ENCODE peak calls at places on chromosome 11, in eight cellular contexts. O is cardiac fibroblast; P is AG09309; B is esophagus muscularis mucosa; G is CD4-positive, alpha-beta T cell; I is spleen; L is bronchial epithelial cell; A is dorsolateral prefrontal cortex. F is an unnamed sample.

GRCh38 chr11:43067681-43068080 is 244.1 kb upstream of the API5 start:
- DNase-seq in O (no peak), P (no peak), B (no peak), G (no peak), I (no peak), L (no peak), A (no peak), F (no peak)

GRCh38 chr11:10606536-10607208 is 38.2 kb upstream of the LYVE1 start:
- DNase-seq in O (peak), P (peak), B (peak), G (no peak), I (no peak), L (peak), A (no peak), F (no peak)

GRCh38 chr11:100484948-100485347 is 202.1 kb upstream of the ARHGAP42 start:
- DNase-seq in O (no peak), P (no peak), B (no peak), G (no peak), I (no peak), L (peak), A (no peak), F (no peak)

GRCh38 chr11:16792426-16792825 is 54.0 kb downstream of the C11orf58 start:
- DNase-seq in O (peak), P (no peak), B (no peak), G (no peak), I (peak), L (no peak), A (no peak), F (no peak)

GRCh38 chr11:18726040-18726439 is at the start of gene IGSF22:
- DNase-seq in O (no peak), P (no peak), B (no peak), G (no peak), I (no peak), L (no peak), A (no peak), F (no peak)

GRCh38 chr11:67301951-67302516 is 1.3 kb upstream of the SSH3 start:
- DNase-seq in O (peak), P (no peak), B (no peak), G (no peak), I (peak), L (peak), A (no peak), F (no peak)

GRCh38 chr11:132838621-132839020 is 693.7 kb downstream of the OPCML start:
- DNase-seq in O (peak), P (no peak), B (no peak), G (no peak), I (no peak), L (peak), A (no peak), F (no peak)

GRCh38 chr11:48013269-48013901 is 33.0 kb downstream of the PTPRJ start:
- DNase-seq in O (peak), P (no peak), B (no peak), G (peak), I (peak), L (peak), A (no peak), F (no peak)

GRCh38 chr11:2928605-2929510 is at the start of gene PHLDA2:
- DNase-seq in O (peak), P (no peak), B (no peak), G (peak), I (peak), L (peak), A (no peak), F (no peak)

GRCh38 chr11:1922411-1923113 is 3.1 kb downstream of the TNNT3 start:
- DNase-seq in O (no peak), P (no peak), B (no peak), G (no peak), I (peak), L (no peak), A (no peak), F (no peak)

GRCh38 chr11:46298699-46299424 is 21.4 kb downstream of the CREB3L1 start:
- DNase-seq in O (peak), P (peak), B (no peak), G (no peak), I (no peak), L (peak), A (no peak), F (no peak)

GRCh38 chr11:48034926-48035876 is 54.8 kb downstream of the PTPRJ start:
- DNase-seq in O (peak), P (no peak), B (no peak), G (no peak), I (peak), L (no peak), A (peak), F (no peak)

GRCh38 chr11:106091480-106092123 is 14.1 kb downstream of the AASDHPPT start:
- DNase-seq in O (peak), P (peak), B (no peak), G (no peak), I (no peak), L (peak), A (no peak), F (no peak)

GRCh38 chr11:117375960-117376359 is 48.3 kb downstream of the CEP164 start:
- DNase-seq in O (no peak), P (no peak), B (no peak), G (no peak), I (no peak), L (no peak), A (no peak), F (no peak)

GRCh38 chr11:125079151-125079877 is 16.2 kb downstream of the SLC37A2 start:
- DNase-seq in O (no peak), P (no peak), B (no peak), G (no peak), I (no peak), L (no peak), A (no peak), F (peak)

GRCh38 chr11:5705688-5706087 is 16.1 kb downstream of the TRIM22 start:
- DNase-seq in O (peak), P (no peak), B (no peak), G (no peak), I (no peak), L (peak), A (no peak), F (no peak)

GRCh38 chr11:134741453-134742227 is 329.6 kb upstream of the B3GAT1 start:
- DNase-seq in O (peak), P (no peak), B (no peak), G (no peak), I (peak), L (no peak), A (no peak), F (no peak)

GRCh38 chr11:134469627-134470026 is 57.6 kb upstream of the B3GAT1 start:
- DNase-seq in O (peak), P (no peak), B (no peak), G (no peak), I (no peak), L (no peak), A (no peak), F (no peak)

GRCh38 chr11:112172362-112172994 is 2.8 kb upstream of the BCO2 start:
- DNase-seq in O (peak), P (no peak), B (no peak), G (no peak), I (no peak), L (peak), A (no peak), F (no peak)

GRCh38 chr11:94680426-94680825 is 87.7 kb upstream of the AMOTL1 start:
- DNase-seq in O (no peak), P (no peak), B (no peak), G (no peak), I (no peak), L (no peak), A (no peak), F (no peak)

GRCh38 chr11:42840856-42841255 is 470.9 kb upstream of the API5 start:
- DNase-seq in O (no peak), P (no peak), B (no peak), G (no peak), I (no peak), L (no peak), A (no peak), F (no peak)

GRCh38 chr11:60634151-60634550 is 65.3 kb upstream of the MS4A8 start:
- DNase-seq in O (no peak), P (no peak), B (no peak), G (no peak), I (no peak), L (peak), A (no peak), F (no peak)

GRCh38 chr11:122422707-122423106 is 232.8 kb upstream of the UBASH3B start:
- DNase-seq in O (peak), P (peak), B (no peak), G (no peak), I (no peak), L (peak), A (no peak), F (no peak)

GRCh38 chr11:61602775-61603569 is 22.1 kb upstream of the SYT7 start:
- DNase-seq in O (peak), P (peak), B (peak), G (no peak), I (no peak), L (peak), A (peak), F (no peak)

GRCh38 chr11:130592056-130592455 is 143.6 kb downstream of the ADAMTS15 start:
- DNase-seq in O (peak), P (no peak), B (no peak), G (no peak), I (no peak), L (peak), A (no peak), F (no peak)

GRCh38 chr11:8867856-8868705 is 42.9 kb upstream of the AKIP1 start:
- DNase-seq in O (peak), P (no peak), B (no peak), G (no peak), I (no peak), L (peak), A (no peak), F (no peak)

GRCh38 chr11:58787903-58788302 is 56.2 kb upstream of the GLYAT start:
- DNase-seq in O (peak), P (no peak), B (no peak), G (no peak), I (no peak), L (peak), A (no peak), F (no peak)

GRCh38 chr11:100687032-100687629 is at the start of gene ARHGAP42:
- DNase-seq in O (peak), P (no peak), B (no peak), G (peak), I (peak), L (peak), A (no peak), F (peak)

DNA sequence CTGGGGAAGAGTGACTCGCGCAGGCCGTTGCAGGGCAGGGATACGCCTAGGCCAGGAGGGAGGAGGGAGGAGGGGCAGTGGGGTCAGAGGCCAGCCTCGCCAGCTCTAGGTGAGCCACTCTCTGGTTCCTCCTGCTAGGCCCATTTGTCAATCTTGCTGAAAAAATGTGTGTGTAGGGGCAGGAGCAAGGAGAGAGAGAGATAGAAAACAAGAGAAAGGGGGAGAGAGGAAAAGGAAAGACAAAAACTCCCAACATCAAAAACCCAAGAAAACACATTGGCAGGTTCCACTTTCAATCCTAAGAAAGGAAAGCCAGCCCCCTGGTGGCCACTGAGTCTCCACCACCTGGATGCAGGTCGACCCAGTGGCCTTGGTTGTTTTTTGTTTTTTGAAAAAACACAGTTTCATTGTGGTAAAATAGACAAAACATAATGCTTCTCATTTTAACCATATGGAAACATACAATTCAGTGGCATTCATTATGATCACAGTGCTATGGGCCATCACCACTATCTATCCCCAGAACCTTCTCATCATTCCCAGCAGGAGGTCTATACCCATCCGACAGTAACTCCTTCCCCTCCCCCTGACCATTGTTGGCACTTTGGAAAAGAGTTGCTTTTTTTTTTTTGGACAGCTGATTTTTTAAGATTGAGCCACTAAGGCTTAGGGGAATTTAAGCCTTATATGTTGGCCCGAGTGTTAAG is 10.9 kb downstream of the OMP start:
- DNase-seq in O (peak), P (no peak), B (no peak), G (no peak), I (no peak), L (peak), A (no peak), F (no peak)
- TF ChIP-seq CTCF in O (peak), P (peak), B (peak), G (peak), I (peak), L (peak), A (peak), F (peak)

GRCh38 chr11:77547047-77547836 is 42.5 kb upstream of the AQP11 start:
- DNase-seq in O (no peak), P (no peak), B (no peak), G (no peak), I (no peak), L (no peak), A (no peak), F (peak)

GRCh38 chr11:77542296-77542695 is 47.5 kb upstream of the AQP11 start:
- DNase-seq in O (peak), P (no peak), B (no peak), G (no peak), I (no peak), L (peak), A (no peak), F (no peak)

GRCh38 chr11:77548552-77549439 is 41.0 kb upstream of the AQP11 start:
- DNase-seq in O (no peak), P (no peak), B (no peak), G (no peak), I (no peak), L (no peak), A (no peak), F (peak)

DNA sequence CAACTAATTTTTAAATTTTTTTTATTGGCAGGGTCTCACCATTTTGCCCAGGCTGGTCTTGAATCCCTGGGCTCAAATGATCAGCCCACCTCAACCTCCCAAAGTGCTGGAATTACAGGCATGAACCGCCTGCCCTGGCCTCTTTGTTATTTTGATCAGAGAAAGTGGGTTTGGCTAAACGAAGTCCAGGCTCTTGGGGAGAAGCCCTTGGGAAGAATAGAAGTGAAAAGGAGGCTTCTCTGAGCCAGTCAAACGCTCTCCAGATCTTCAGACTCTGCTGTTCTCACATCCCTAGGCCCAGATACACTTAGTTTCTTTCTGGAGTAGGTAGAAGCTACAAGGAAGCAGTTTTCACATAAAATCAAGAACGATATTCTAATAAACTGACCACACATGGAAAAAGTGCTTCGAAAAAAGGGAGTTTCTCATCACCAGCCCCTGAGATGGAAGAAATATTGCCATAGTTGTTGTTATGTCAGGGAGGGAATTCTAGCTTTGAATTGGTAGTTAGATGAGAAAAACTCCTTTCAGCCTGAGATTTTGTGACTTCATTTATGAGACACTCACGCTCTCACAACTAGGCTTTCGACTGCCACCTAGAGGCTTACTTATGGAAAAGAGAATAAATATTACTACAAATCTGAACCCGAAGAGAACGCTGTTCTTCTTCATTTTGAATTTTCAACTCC is 41.7 kb upstream of the AQP11 start:
- DNase-seq in O (peak), P (peak), B (no peak), G (peak), I (no peak), L (peak), A (no peak), F (peak)
- TF ChIP-seq CTCF in O (peak), P (peak), B (peak), G (peak), I (peak), L (peak), A (peak), F (peak)

GRCh38 chr11:73113426-73113825 is 28.7 kb downstream of the FCHSD2 start:
- DNase-seq in O (no peak), P (no peak), B (no peak), G (no peak), I (no peak), L (peak), A (no peak), F (no peak)

GRCh38 chr11:73114835-73115220 is 27.3 kb downstream of the FCHSD2 start:
- DNase-seq in O (no peak), P (no peak), B (no peak), G (no peak), I (no peak), L (peak), A (no peak), F (no peak)

GRCh38 chr11:73114110-73114834 is 27.8 kb downstream of the FCHSD2 start:
- DNase-seq in O (no peak), P (no peak), B (no peak), G (no peak), I (no peak), L (peak), A (no peak), F (no peak)
- TF ChIP-seq CTCF in O (no peak), P (no peak), B (no peak), G (no peak), I (no peak), L (no peak), A (no peak), F (no peak)

DNA sequence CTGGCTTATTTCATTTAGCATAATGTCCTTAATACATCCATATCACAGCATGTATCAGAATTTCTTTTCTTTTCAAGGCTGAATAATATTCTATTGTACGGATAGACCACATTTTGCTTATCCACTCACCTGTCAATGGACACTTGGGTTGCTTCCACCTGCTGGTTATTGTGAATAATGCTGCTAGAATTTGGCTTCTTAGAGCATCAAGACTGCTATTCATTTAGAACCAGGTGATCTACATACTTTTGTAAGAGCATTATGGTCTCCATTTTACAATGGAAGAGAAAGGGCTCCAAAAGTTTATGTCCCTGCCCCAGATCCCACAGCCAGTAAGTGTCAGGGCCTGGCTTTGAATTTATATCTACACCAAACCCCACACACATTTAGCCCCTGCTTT is 100.7 kb upstream of the CD82 start:
- DNase-seq in O (peak), P (no peak), B (no peak), G (no peak), I (no peak), L (peak), A (no peak), F (no peak)
- TF ChIP-seq CTCF in O (no peak), P (peak), B (no peak), G (no peak), I (no peak), L (peak), A (no peak), F (no peak)

DNA sequence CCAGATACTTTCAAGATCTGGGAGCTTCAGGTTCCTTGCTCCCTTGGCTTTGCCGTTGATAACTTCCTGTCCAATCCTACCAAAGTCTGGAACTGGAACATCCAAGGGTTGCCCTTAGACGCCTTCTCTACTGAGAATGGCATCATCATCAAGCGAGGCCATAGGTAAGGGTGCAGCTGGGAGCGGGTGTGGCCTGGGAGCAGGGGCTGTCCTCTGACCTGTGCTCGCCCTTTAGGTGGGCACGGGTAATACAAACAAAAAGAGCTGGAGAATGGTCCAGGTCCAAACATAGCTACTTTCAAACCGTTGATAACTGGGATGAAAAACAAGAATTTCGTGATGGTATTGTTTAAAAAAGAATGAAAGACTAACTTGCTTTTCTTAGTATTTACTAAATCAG is 25.0 kb downstream of the CASP12 start:
- DNase-seq in O (no peak), P (no peak), B (no peak), G (no peak), I (no peak), L (no peak), A (no peak), F (no peak)
- TF ChIP-seq CTCF in O (peak), P (no peak), B (no peak), G (no peak), I (no peak), L (no peak), A (no peak), F (no peak)